ENCODE peak calls at places on chromosomes 12 and 14, in four cellular contexts. O is SK-N-DZ; Z is activated CD4-positive, alpha-beta T cell treated with anti-CD3 and anti-CD28 coated beads, Interleukin-2, amount 50 U/mL, for 1 hour; L is psoas muscle. D is an unnamed sample.

GRCh38 chr12:107519906-107520859 is 165.4 kb upstream of the PWP1 start:
- DNase-seq in O (no peak), Z (no peak), L (no peak), D (no peak)

GRCh38 chr12:50351120-50352043 is 45.0 kb downstream of the FAM186A start:
- DNase-seq in O (peak), Z (no peak), L (peak), D (no peak)

GRCh38 chr12:2652401-2653081 is 142.2 kb upstream of the FKBP4 start:
- DNase-seq in O (no peak), Z (no peak), L (no peak), D (no peak)

GRCh38 chr12:26318661-26319068 is 123.3 kb downstream of the SSPN start:
- DNase-seq in O (no peak), Z (no peak), L (peak), D (peak)

GRCh38 chr12:92140919-92141536 is 4.6 kb downstream of the BTG1 start:
- DNase-seq in O (no peak), Z (no peak), L (no peak), D (no peak)

GRCh38 chr12:101051901-101052550 is 158.0 kb downstream of the SLC5A8 start:
- DNase-seq in O (no peak), Z (no peak), L (no peak), D (no peak)

GRCh38 chr12:89316705-89317139 is 35.6 kb downstream of the DUSP6 start:
- DNase-seq in O (no peak), Z (no peak), L (no peak), D (no peak)

GRCh38 chr12:93802293-93802692 is 125.1 kb downstream of the CRADD start:
- DNase-seq in O (no peak), Z (no peak), L (no peak), D (no peak)

GRCh38 chr12:122999986-123000420 is 19.5 kb downstream of the ARL6IP4 start:
- DNase-seq in O (no peak), Z (no peak), L (peak), D (no peak)

GRCh38 chr14:23829736-23830474 is 123.7 kb upstream of the DHRS4 start:
- DNase-seq in O (no peak), Z (no peak), L (no peak), D (no peak)

GRCh38 chr14:77007975-77008421 is 20.5 kb downstream of the IRF2BPL start:
- DNase-seq in O (no peak), Z (no peak), L (peak), D (peak)

GRCh38 chr14:85112762-85113161 is 417.2 kb upstream of the FLRT2 start:
- DNase-seq in O (no peak), Z (no peak), L (peak), D (no peak)

GRCh38 chr14:97218713-97219355 is 421.7 kb downstream of the VRK1 start:
- DNase-seq in O (no peak), Z (peak), L (no peak), D (no peak)

GRCh38 chr12:124687695-124688301 is 120.4 kb upstream of the NCOR2 start:
- DNase-seq in O (no peak), Z (no peak), L (no peak), D (peak)

GRCh38 chr12:12290206-12290605 is 23.4 kb upstream of the LRP6 start:
- DNase-seq in O (no peak), Z (no peak), L (no peak), D (no peak)

GRCh38 chr12:103455020-103455763 is 40.6 kb downstream of the C12orf42 start:
- DNase-seq in O (no peak), Z (no peak), L (no peak), D (no peak)

GRCh38 chr12:48889679-48890078 is 24.0 kb upstream of the RND1 start:
- DNase-seq in O (no peak), Z (no peak), L (no peak), D (no peak)

GRCh38 chr14:32397871-32398640 is 69.0 kb downstream of the AKAP6 start:
- DNase-seq in O (no peak), Z (no peak), L (no peak), D (no peak)

GRCh38 chr12:10722905-10723866 is at the start of gene YBX3:
- DNase-seq in O (peak), Z (peak), L (peak), D (peak)

GRCh38 chr14:34297786-34298520 is 164.1 kb downstream of the SPTSSA start:
- DNase-seq in O (no peak), Z (no peak), L (no peak), D (no peak)

GRCh38 chr12:43309845-43310405 is 242.1 kb downstream of the ADAMTS20 start:
- DNase-seq in O (no peak), Z (no peak), L (no peak), D (no peak)

GRCh38 chr12:94426049-94426448 is 33.6 kb downstream of the CEP83 start:
- DNase-seq in O (no peak), Z (no peak), L (no peak), D (no peak)

GRCh38 chr12:78790148-78790547 is 74.4 kb upstream of the SYT1 start:
- DNase-seq in O (no peak), Z (no peak), L (no peak), D (no peak)

GRCh38 chr14:22265319-22266140 is 323.5 kb downstream of the DAD1 start:
- DNase-seq in O (no peak), Z (no peak), L (no peak), D (no peak)

GRCh38 chr12:126668538-126668937 is 1598.4 kb upstream of the TMEM132C start:
- DNase-seq in O (no peak), Z (no peak), L (no peak), D (no peak)

GRCh38 chr12:52054231-52054837 is 3.1 kb downstream of the NR4A1 start:
- DNase-seq in O (no peak), Z (peak), L (no peak), D (no peak)

GRCh38 chr12:47885566-47885965 is 19.2 kb downstream of the VDR start:
- DNase-seq in O (no peak), Z (no peak), L (no peak), D (no peak)

GRCh38 chr14:101400815-101401214 is 160.5 kb upstream of the DIO3 start:
- DNase-seq in O (no peak), Z (no peak), L (no peak), D (no peak)

GRCh38 chr14:96189288-96189711 is 15.3 kb upstream of the BDKRB2 start:
- DNase-seq in O (no peak), Z (no peak), L (no peak), D (no peak)

GRCh38 chr14:89855961-89856360 is 98.6 kb downstream of the EFCAB11 start:
- DNase-seq in O (no peak), Z (no peak), L (no peak), D (no peak)

GRCh38 chr12:55922126-55922525 is 5.6 kb downstream of the PYM1 start:
- DNase-seq in O (no peak), Z (no peak), L (no peak), D (no peak)

GRCh38 chr12:58539295-58539694 is 381.0 kb downstream of the LRIG3 start:
- DNase-seq in O (no peak), Z (no peak), L (no peak), D (no peak)

GRCh38 chr12:65948320-65949008 is 124.2 kb downstream of the HMGA2 start:
- DNase-seq in O (no peak), Z (no peak), L (peak), D (peak)